ENCODE peak calls at places on chromosomes 4 and X, in six cellular contexts. U is cardiac muscle cell, I is endodermal cell, D is A549, J is uterus, A is mammary epithelial cell. X is an unnamed sample. For H3K4me1, the result is how much of the 10 kb centered on the place peaks cover.

GRCh38 chr4:55396305-55397023 is 707 bp downstream of the TMEM165 start:
- DNase-seq in U (peak), I (peak), D (peak), J (peak), A (peak), X (peak)

GRCh38 chr4:167222098-167222497 is 12.2 kb downstream of the SPOCK3 start:
- DNase-seq in U (no peak), I (no peak), D (no peak), J (no peak), A (no peak), X (no peak)

GRCh38 chr4:7769936-7770674 is 169.6 kb downstream of the AFAP1 start:
- DNase-seq in U (peak), I (peak), D (peak), J (no peak), A (no peak), X (peak)

GRCh38 chrX:3191186-3191585 is 149.9 kb downstream of the ARSF start:
- DNase-seq in U (no peak), I (no peak), D (no peak), J (no peak), A (no peak), X (no peak)

GRCh38 chr4:73727685-73728084 is 12.7 kb upstream of the CXCL8 start:
- DNase-seq in U (no peak), I (no peak), D (no peak), J (no peak), A (no peak), X (no peak)

GRCh38 chrX:46254623-46255022 is 290.6 kb downstream of the ZNF674 start:
- DNase-seq in U (peak), I (no peak), D (no peak), J (no peak), A (no peak), X (no peak)

GRCh38 chr4:37977471-37978452 is 17.6 kb downstream of the PTTG2 start:
- DNase-seq in U (peak), I (peak), D (peak), J (peak), A (peak), X (peak)

GRCh38 chrX:150352581-150352980 is 10.5 kb upstream of the MAMLD1 start:
- DNase-seq in U (peak), I (no peak), D (no peak), J (no peak), A (no peak), X (no peak)

GRCh38 chr4:66252291-66252690 is 582.0 kb upstream of the EPHA5 start:
- DNase-seq in U (peak), I (no peak), D (no peak), J (no peak), A (no peak), X (no peak)

GRCh38 chrX:114611018-114611619 is 27.2 kb downstream of the HTR2C start:
- DNase-seq in U (peak), I (peak), D (peak), J (peak), A (peak), X (no peak)

GRCh38 chr4:75545526-75545925 is 10.3 kb upstream of the ODAPH start:
- DNase-seq in U (no peak), I (no peak), D (no peak), J (no peak), A (peak), X (no peak)

GRCh38 chr4:127151941-127152340 is 480.8 kb upstream of the INTU start:
- DNase-seq in U (no peak), I (no peak), D (no peak), J (no peak), A (no peak), X (no peak)

GRCh38 chrX:72644946-72645345 is 69.2 kb downstream of the PHKA1 start:
- DNase-seq in U (no peak), I (no peak), D (no peak), J (no peak), A (peak), X (no peak)

GRCh38 chr4:78056265-78057129 is 626 bp upstream of the FRAS1 start:
- DNase-seq in U (peak), I (peak), D (peak), J (peak), A (peak), X (peak)

GRCh38 chrX:136202889-136203288 is 48.3 kb downstream of the MAP7D3 start:
- DNase-seq in U (peak), I (no peak), D (no peak), J (no peak), A (no peak), X (no peak)
- H3K4me1 ChIP-seq in U (under half), I (under half), D (under half), J (under half), A (under half), X (under half)

DNA sequence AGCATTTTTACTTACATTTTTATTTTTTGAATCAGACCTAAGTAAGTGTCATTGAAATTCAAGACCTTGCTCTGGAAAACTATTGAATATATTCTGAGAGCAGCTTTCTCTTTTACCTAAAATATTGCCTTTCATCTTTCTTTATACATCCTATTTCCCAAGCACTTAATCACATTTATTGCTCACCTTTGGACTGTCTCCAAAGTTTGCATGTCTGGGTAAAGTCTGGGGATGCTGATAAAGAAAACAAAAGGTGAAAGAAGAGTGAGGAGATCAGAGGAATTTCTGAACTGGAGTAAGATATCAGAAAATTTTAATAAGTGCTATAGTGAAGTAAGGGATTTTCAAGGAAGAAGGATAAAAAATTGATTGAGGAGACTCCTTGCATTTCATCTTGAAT is 308.5 kb upstream of the AADAT start:
- DNase-seq in U (no peak), I (no peak), D (no peak), J (no peak), A (peak), X (no peak)
- H3K4me1 ChIP-seq in U (under half), I (under half), D (under half), J (under half), A (under half), X (under half)

GRCh38 chr4:145527773-145528172 is 46.1 kb downstream of the SMAD1 start:
- DNase-seq in U (no peak), I (no peak), D (no peak), J (no peak), A (no peak), X (no peak)

GRCh38 chr4:145530189-145530588 is 48.5 kb downstream of the SMAD1 start:
- DNase-seq in U (no peak), I (no peak), D (no peak), J (no peak), A (no peak), X (no peak)

GRCh38 chr4:145531193-145531592 is 49.5 kb downstream of the SMAD1 start:
- DNase-seq in U (no peak), I (no peak), D (no peak), J (no peak), A (no peak), X (peak)

GRCh38 chr4:145530662-145531061 is 49.0 kb downstream of the SMAD1 start:
- DNase-seq in U (no peak), I (no peak), D (no peak), J (no peak), A (no peak), X (no peak)

GRCh38 chr4:145528601-145529000 is 46.9 kb downstream of the SMAD1 start:
- DNase-seq in U (no peak), I (no peak), D (no peak), J (no peak), A (no peak), X (no peak)
- H3K4me1 ChIP-seq in U (under half), I (under half), D (under half), J (under half), A (under half), X (under half)

GRCh38 chr4:95641571-95641970 is 92.8 kb upstream of the UNC5C start:
- DNase-seq in U (no peak), I (no peak), D (no peak), J (no peak), A (no peak), X (no peak)

GRCh38 chr4:95640337-95640736 is 91.6 kb upstream of the UNC5C start:
- DNase-seq in U (no peak), I (no peak), D (no peak), J (no peak), A (no peak), X (no peak)

GRCh38 chr4:95638920-95639501 is 90.2 kb upstream of the UNC5C start:
- DNase-seq in U (peak), I (no peak), D (no peak), J (no peak), A (peak), X (no peak)

GRCh38 chr4:95644417-95644816 is 95.6 kb upstream of the UNC5C start:
- DNase-seq in U (no peak), I (no peak), D (no peak), J (no peak), A (no peak), X (no peak)

GRCh38 chr4:95643627-95644026 is 94.9 kb upstream of the UNC5C start:
- DNase-seq in U (no peak), I (no peak), D (no peak), J (no peak), A (no peak), X (no peak)
- H3K4me1 ChIP-seq in U (under half), I (under half), D (under half), J (under half), A (under half), X (under half)